ENCODE peak calls at places on chromosomes 3 and 15, in six cellular contexts. I, D, R, O, Z and U are unnamed samples.

GRCh38 chr3:30084304-30084703 is 522.1 kb upstream of the TGFBR2 start:
- DNase-seq in I (no peak), D (no peak), R (no peak), O (no peak), Z (no peak), U (no peak)

GRCh38 chr3:123749716-123750115 is 134.4 kb downstream of the MYLK start:
- DNase-seq in I (no peak), D (no peak), R (no peak), O (no peak), Z (no peak), U (no peak)

GRCh38 chr3:38029400-38030125 is at the start of gene PLCD1:
- DNase-seq in I (peak; percentile 63), D (no peak), R (peak; percentile 79), O (no peak), Z (peak; percentile 89), U (peak; percentile 61)

GRCh38 chr15:40103864-40104271 is 4.8 kb downstream of the BMF start:
- DNase-seq in I (no peak), D (no peak), R (no peak), O (no peak), Z (no peak), U (no peak)

GRCh38 chr3:30538787-30539186 is 67.6 kb upstream of the TGFBR2 start:
- DNase-seq in I (no peak), D (no peak), R (no peak), O (no peak), Z (no peak), U (no peak)

GRCh38 chr15:80604583-80605506 is 90.3 kb upstream of the ABHD17C start:
- DNase-seq in I (no peak), D (no peak), R (no peak), O (no peak), Z (no peak), U (no peak)

GRCh38 chr3:13528217-13528801 is 20.6 kb upstream of the FBLN2 start:
- DNase-seq in I (no peak), D (no peak), R (no peak), O (no peak), Z (no peak), U (no peak)

GRCh38 chr3:185365281-185366211 is 2.6 kb downstream of the MAP3K13 start:
- DNase-seq in I (no peak), D (no peak), R (no peak), O (no peak), Z (no peak), U (no peak)

GRCh38 chr3:57755368-57756021 is 614 bp upstream of the SLMAP start:
- DNase-seq in I (no peak), D (peak; percentile 31), R (peak; percentile 60), O (peak; percentile 72), Z (no peak), U (peak; percentile 15)
- TF ChIP-seq CTCF in I (peak; percentile 53), D (peak; percentile 13), R (peak; percentile 22), O (no peak), Z (no peak), U (no peak)

DNA sequence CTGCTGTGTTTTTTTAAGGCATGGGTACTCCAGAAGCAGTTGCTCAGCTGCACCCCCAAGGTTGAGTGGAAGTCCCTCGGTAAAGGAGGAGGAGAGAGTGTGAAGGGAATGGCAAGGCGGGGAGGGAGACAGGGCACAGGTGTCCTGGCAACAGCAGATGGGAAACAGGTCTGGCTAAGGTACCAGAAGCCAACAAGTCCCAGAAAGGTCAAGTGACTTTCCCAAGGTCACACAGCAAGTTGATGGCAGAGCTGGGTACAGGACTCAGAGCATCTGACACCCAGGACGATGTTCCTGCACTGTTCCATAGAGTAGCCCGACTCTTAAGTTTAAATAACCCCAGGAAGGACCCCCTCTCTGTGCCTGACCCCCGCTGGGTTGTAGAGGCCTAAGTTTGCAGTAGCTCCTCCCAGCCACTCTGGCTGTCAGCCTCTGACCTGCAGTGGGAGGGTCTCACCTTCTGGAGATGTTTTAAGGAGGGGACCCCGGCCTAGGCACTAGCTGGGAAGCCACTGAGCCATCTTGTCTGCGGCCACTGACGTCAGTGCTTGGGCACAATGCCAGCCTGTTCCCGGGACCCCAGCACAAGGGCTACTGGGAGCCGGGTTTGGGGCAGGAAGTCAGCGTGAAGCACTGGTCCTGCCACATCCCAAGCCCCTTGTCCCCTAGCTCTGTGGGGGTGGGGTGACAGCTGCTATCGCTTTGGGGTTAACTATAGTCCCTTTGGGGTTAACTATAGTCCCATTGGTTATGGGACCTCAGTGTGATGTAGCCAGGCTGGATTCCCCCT is 10.5 kb downstream of the CSK start:
- DNase-seq in I (no peak), D (no peak), R (no peak), O (no peak), Z (no peak), U (no peak)
- TF ChIP-seq CTCF in I (no peak), D (no peak), R (no peak), O (no peak), Z (no peak), U (no peak)

GRCh38 chr15:88337993-88338392 is 81.5 kb upstream of the NTRK3 start:
- DNase-seq in I (no peak), D (no peak), R (no peak), O (no peak), Z (no peak), U (no peak)
- TF ChIP-seq CTCF in I (no peak), D (no peak), R (no peak), O (no peak), Z (no peak), U (no peak)

GRCh38 chr15:31977812-31978662 is 52.3 kb upstream of the CHRNA7 start:
- DNase-seq in I (no peak), D (peak; percentile 48), R (peak; percentile 69), O (peak; percentile 72), Z (peak; percentile 70), U (no peak)
- TF ChIP-seq CTCF in I (peak; percentile 92), D (peak; percentile 81), R (peak; percentile 85), O (peak; percentile 85), Z (peak; percentile 35), U (peak; percentile 67)

DNA sequence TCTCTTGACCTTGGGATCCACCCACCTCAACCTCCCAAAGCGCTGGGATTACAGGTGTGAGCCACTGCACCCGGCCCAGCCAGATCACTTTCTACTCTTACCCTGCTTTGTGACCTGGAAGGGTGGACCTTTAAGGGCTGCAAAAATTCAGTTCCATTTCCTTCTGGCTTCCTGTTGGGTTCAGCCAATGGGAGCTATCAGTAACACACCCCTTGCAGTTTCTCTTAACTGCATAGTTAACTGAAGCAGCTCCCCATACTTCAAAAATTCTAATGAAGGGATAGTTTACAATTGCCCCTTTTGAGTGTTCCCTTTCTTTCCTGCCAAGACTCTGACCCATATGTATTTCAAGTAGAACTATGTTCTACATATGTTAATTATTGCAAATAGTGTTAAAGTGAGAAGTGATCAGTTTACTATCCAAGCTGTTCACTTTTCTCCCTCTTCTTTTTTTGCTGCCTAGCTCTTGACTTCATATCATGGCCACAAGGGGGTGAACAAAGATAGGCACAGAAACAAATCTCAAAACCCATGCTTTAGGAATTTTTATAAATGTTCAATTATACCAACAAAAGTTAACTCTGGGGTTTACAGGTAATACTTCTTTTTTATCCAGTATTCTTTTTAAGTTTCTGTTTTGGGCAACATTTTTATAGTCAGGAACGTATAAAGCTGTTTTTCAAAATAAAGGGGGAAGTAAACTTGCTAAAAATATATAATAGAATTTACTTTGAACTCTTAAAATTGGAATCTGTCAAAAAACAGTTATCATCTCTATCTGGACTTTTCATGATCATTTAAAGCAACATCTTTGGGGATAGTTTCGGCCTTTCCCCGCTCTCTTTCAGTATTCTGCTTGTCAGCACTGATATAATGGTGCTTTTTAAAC is 8.1 kb downstream of the PGBD4 start:
- DNase-seq in I (no peak), D (peak; percentile 30), R (no peak), O (peak; percentile 38), Z (no peak), U (no peak)
- TF ChIP-seq CTCF in I (peak; percentile 51), D (peak; percentile 39), R (peak; percentile 33), O (peak; percentile 64), Z (no peak), U (peak; percentile 14)

DNA sequence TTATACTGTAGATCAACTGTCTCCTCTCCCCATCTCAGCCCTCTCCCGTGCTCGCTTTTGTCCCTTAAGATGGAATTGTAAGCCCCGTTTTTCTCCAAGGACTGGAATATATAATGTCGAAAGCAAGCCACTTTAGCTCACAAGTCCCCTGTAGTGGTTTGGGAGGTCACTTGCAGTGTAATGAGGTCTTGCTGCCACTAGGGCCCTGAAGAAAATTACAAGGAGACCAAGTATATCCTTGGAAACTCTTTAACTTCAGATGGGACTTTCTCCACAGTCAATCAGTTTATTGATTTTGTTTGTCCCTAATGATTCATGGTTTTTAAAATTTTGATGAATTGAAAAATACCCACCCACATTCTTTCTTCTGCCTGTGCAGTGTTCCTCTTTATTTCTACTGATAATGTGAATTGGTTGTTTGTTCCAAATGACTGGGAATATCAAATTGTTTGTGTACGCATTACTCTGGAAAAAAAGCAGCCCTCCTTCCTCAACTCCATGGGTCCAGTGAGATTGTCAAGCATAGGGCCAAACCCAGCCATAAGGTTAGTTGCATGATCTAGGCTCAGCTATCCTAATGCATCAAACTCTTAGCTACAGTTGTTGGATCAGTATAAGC is 294.8 kb downstream of the MCTP2 start:
- DNase-seq in I (no peak), D (no peak), R (no peak), O (no peak), Z (no peak), U (no peak)
- TF ChIP-seq CTCF in I (peak; percentile 35), D (peak; percentile 11), R (peak; percentile 37), O (no peak), Z (no peak), U (no peak)

GRCh38 chr3:74883690-74884089 is 269.2 kb upstream of the CNTN3 start:
- DNase-seq in I (no peak), D (no peak), R (no peak), O (no peak), Z (no peak), U (no peak)
- TF ChIP-seq CTCF in I (no peak), D (no peak), R (no peak), O (no peak), Z (no peak), U (no peak)